ENCODE peak calls at places on chromosomes 3 and 15, in eight cellular contexts. One of them, this sample, is unnamed.

GRCh38 chr15:49645277-49645676 is 24.4 kb downstream of the DTWD1 start:
- DNase-seq in activated CD8-positive, alpha-beta memory T cell treated with anti-CD3 and anti-CD28 coated beads, Interleukin-2, amount 50 U/mL, for 4 hours: no peak
- DNase-seq in NCI-H1092 treated with DMSO at 0.1 percent for 48 hours: no peak
- DNase-seq in stimulated activated CD4-positive, alpha-beta T cell treated with anti-CD3 and anti-CD28 coated beads, Interleukin-1b, Interleukin-23, amount 100 ng/mL, for 48 hours: no peak
- DNase-seq in NCI-H748 treated with DMSO at 0.1 percent for 48 hours: no peak
- DNase-seq in nephron progenitor cell: no peak
- DNase-seq in lower lobe of right lung: no peak
- DNase-seq in midbrain: no peak
- DNase-seq in this sample: no peak

GRCh38 chr3:50572801-50573371 is 3.6 kb downstream of the HEMK1 start:
- DNase-seq in lower lobe of right lung: no peak
- DNase-seq in NCI-H748 treated with DMSO at 0.1 percent for 48 hours: no peak
- DNase-seq in NCI-H1092 treated with DMSO at 0.1 percent for 48 hours: no peak
- DNase-seq in stimulated activated CD4-positive, alpha-beta T cell treated with anti-CD3 and anti-CD28 coated beads, Interleukin-1b, Interleukin-23, amount 100 ng/mL, for 48 hours: peak
- DNase-seq in nephron progenitor cell: no peak
- DNase-seq in activated CD8-positive, alpha-beta memory T cell treated with anti-CD3 and anti-CD28 coated beads, Interleukin-2, amount 50 U/mL, for 4 hours: peak
- DNase-seq in midbrain: no peak
- DNase-seq in this sample: no peak

GRCh38 chr15:62999923-63000484 is 42.5 kb upstream of the TPM1 start:
- DNase-seq in NCI-H748 treated with DMSO at 0.1 percent for 48 hours: no peak
- DNase-seq in NCI-H1092 treated with DMSO at 0.1 percent for 48 hours: no peak
- DNase-seq in midbrain: no peak
- DNase-seq in stimulated activated CD4-positive, alpha-beta T cell treated with anti-CD3 and anti-CD28 coated beads, Interleukin-1b, Interleukin-23, amount 100 ng/mL, for 48 hours: no peak
- DNase-seq in lower lobe of right lung: no peak
- DNase-seq in nephron progenitor cell: no peak
- DNase-seq in activated CD8-positive, alpha-beta memory T cell treated with anti-CD3 and anti-CD28 coated beads, Interleukin-2, amount 50 U/mL, for 4 hours: no peak
- DNase-seq in this sample: no peak

GRCh38 chr3:52090131-52090548 is 33.8 kb upstream of the DUSP7 start:
- DNase-seq in NCI-H1092 treated with DMSO at 0.1 percent for 48 hours: no peak
- DNase-seq in activated CD8-positive, alpha-beta memory T cell treated with anti-CD3 and anti-CD28 coated beads, Interleukin-2, amount 50 U/mL, for 4 hours: no peak
- DNase-seq in NCI-H748 treated with DMSO at 0.1 percent for 48 hours: no peak
- DNase-seq in stimulated activated CD4-positive, alpha-beta T cell treated with anti-CD3 and anti-CD28 coated beads, Interleukin-1b, Interleukin-23, amount 100 ng/mL, for 48 hours: no peak
- DNase-seq in midbrain: no peak
- DNase-seq in lower lobe of right lung: peak
- DNase-seq in nephron progenitor cell: no peak
- DNase-seq in this sample: no peak

GRCh38 chr3:29057326-29057725 is 223.5 kb upstream of the RBMS3 start:
- DNase-seq in NCI-H748 treated with DMSO at 0.1 percent for 48 hours: no peak
- DNase-seq in stimulated activated CD4-positive, alpha-beta T cell treated with anti-CD3 and anti-CD28 coated beads, Interleukin-1b, Interleukin-23, amount 100 ng/mL, for 48 hours: no peak
- DNase-seq in activated CD8-positive, alpha-beta memory T cell treated with anti-CD3 and anti-CD28 coated beads, Interleukin-2, amount 50 U/mL, for 4 hours: no peak
- DNase-seq in nephron progenitor cell: no peak
- DNase-seq in NCI-H1092 treated with DMSO at 0.1 percent for 48 hours: no peak
- DNase-seq in lower lobe of right lung: no peak
- DNase-seq in midbrain: no peak
- DNase-seq in this sample: no peak

GRCh38 chr15:65056868-65057548 is 10.8 kb downstream of the RASL12 start:
- DNase-seq in midbrain: no peak
- DNase-seq in NCI-H748 treated with DMSO at 0.1 percent for 48 hours: no peak
- DNase-seq in NCI-H1092 treated with DMSO at 0.1 percent for 48 hours: no peak
- DNase-seq in lower lobe of right lung: no peak
- DNase-seq in activated CD8-positive, alpha-beta memory T cell treated with anti-CD3 and anti-CD28 coated beads, Interleukin-2, amount 50 U/mL, for 4 hours: no peak
- DNase-seq in nephron progenitor cell: peak
- DNase-seq in stimulated activated CD4-positive, alpha-beta T cell treated with anti-CD3 and anti-CD28 coated beads, Interleukin-1b, Interleukin-23, amount 100 ng/mL, for 48 hours: no peak
- DNase-seq in this sample: peak

GRCh38 chr3:171256445-171257250 is 203.6 kb downstream of the TNIK start:
- DNase-seq in nephron progenitor cell: no peak
- DNase-seq in activated CD8-positive, alpha-beta memory T cell treated with anti-CD3 and anti-CD28 coated beads, Interleukin-2, amount 50 U/mL, for 4 hours: no peak
- DNase-seq in lower lobe of right lung: no peak
- DNase-seq in midbrain: no peak
- DNase-seq in NCI-H1092 treated with DMSO at 0.1 percent for 48 hours: no peak
- DNase-seq in NCI-H748 treated with DMSO at 0.1 percent for 48 hours: no peak
- DNase-seq in stimulated activated CD4-positive, alpha-beta T cell treated with anti-CD3 and anti-CD28 coated beads, Interleukin-1b, Interleukin-23, amount 100 ng/mL, for 48 hours: peak
- DNase-seq in this sample: no peak

GRCh38 chr3:55631766-55632331 is 144.7 kb upstream of the WNT5A start:
- DNase-seq in midbrain: no peak
- DNase-seq in NCI-H748 treated with DMSO at 0.1 percent for 48 hours: no peak
- DNase-seq in nephron progenitor cell: no peak
- DNase-seq in activated CD8-positive, alpha-beta memory T cell treated with anti-CD3 and anti-CD28 coated beads, Interleukin-2, amount 50 U/mL, for 4 hours: no peak
- DNase-seq in lower lobe of right lung: no peak
- DNase-seq in stimulated activated CD4-positive, alpha-beta T cell treated with anti-CD3 and anti-CD28 coated beads, Interleukin-1b, Interleukin-23, amount 100 ng/mL, for 48 hours: no peak
- DNase-seq in NCI-H1092 treated with DMSO at 0.1 percent for 48 hours: no peak
- DNase-seq in this sample: no peak

GRCh38 chr3:11770477-11771381 is 76.0 kb downstream of the TAMM41 start:
- DNase-seq in lower lobe of right lung: peak
- DNase-seq in midbrain: peak
- DNase-seq in NCI-H748 treated with DMSO at 0.1 percent for 48 hours: peak
- DNase-seq in stimulated activated CD4-positive, alpha-beta T cell treated with anti-CD3 and anti-CD28 coated beads, Interleukin-1b, Interleukin-23, amount 100 ng/mL, for 48 hours: peak
- DNase-seq in nephron progenitor cell: peak
- DNase-seq in activated CD8-positive, alpha-beta memory T cell treated with anti-CD3 and anti-CD28 coated beads, Interleukin-2, amount 50 U/mL, for 4 hours: peak
- DNase-seq in NCI-H1092 treated with DMSO at 0.1 percent for 48 hours: peak
- DNase-seq in this sample: peak

GRCh38 chr15:59540654-59541053 is 70.9 kb upstream of the GCNT3 start:
- DNase-seq in midbrain: no peak
- DNase-seq in lower lobe of right lung: no peak
- DNase-seq in activated CD8-positive, alpha-beta memory T cell treated with anti-CD3 and anti-CD28 coated beads, Interleukin-2, amount 50 U/mL, for 4 hours: no peak
- DNase-seq in nephron progenitor cell: no peak
- DNase-seq in NCI-H748 treated with DMSO at 0.1 percent for 48 hours: no peak
- DNase-seq in NCI-H1092 treated with DMSO at 0.1 percent for 48 hours: no peak
- DNase-seq in stimulated activated CD4-positive, alpha-beta T cell treated with anti-CD3 and anti-CD28 coated beads, Interleukin-1b, Interleukin-23, amount 100 ng/mL, for 48 hours: no peak
- DNase-seq in this sample: no peak

GRCh38 chr3:31620656-31621055 is 87.9 kb downstream of the STT3B start:
- DNase-seq in stimulated activated CD4-positive, alpha-beta T cell treated with anti-CD3 and anti-CD28 coated beads, Interleukin-1b, Interleukin-23, amount 100 ng/mL, for 48 hours: no peak
- DNase-seq in lower lobe of right lung: no peak
- DNase-seq in midbrain: no peak
- DNase-seq in activated CD8-positive, alpha-beta memory T cell treated with anti-CD3 and anti-CD28 coated beads, Interleukin-2, amount 50 U/mL, for 4 hours: no peak
- DNase-seq in nephron progenitor cell: no peak
- DNase-seq in NCI-H748 treated with DMSO at 0.1 percent for 48 hours: no peak
- DNase-seq in NCI-H1092 treated with DMSO at 0.1 percent for 48 hours: no peak
- DNase-seq in this sample: no peak

GRCh38 chr3:195757827-195758226 is 37.0 kb downstream of the MUC20 start:
- DNase-seq in stimulated activated CD4-positive, alpha-beta T cell treated with anti-CD3 and anti-CD28 coated beads, Interleukin-1b, Interleukin-23, amount 100 ng/mL, for 48 hours: no peak
- DNase-seq in NCI-H1092 treated with DMSO at 0.1 percent for 48 hours: no peak
- DNase-seq in lower lobe of right lung: no peak
- DNase-seq in nephron progenitor cell: no peak
- DNase-seq in activated CD8-positive, alpha-beta memory T cell treated with anti-CD3 and anti-CD28 coated beads, Interleukin-2, amount 50 U/mL, for 4 hours: no peak
- DNase-seq in midbrain: no peak
- DNase-seq in NCI-H748 treated with DMSO at 0.1 percent for 48 hours: no peak
- DNase-seq in this sample: no peak

GRCh38 chr3:168197162-168197561 is 101.4 kb upstream of the GOLIM4 start:
- DNase-seq in NCI-H748 treated with DMSO at 0.1 percent for 48 hours: no peak
- DNase-seq in midbrain: no peak
- DNase-seq in nephron progenitor cell: no peak
- DNase-seq in lower lobe of right lung: no peak
- DNase-seq in stimulated activated CD4-positive, alpha-beta T cell treated with anti-CD3 and anti-CD28 coated beads, Interleukin-1b, Interleukin-23, amount 100 ng/mL, for 48 hours: no peak
- DNase-seq in activated CD8-positive, alpha-beta memory T cell treated with anti-CD3 and anti-CD28 coated beads, Interleukin-2, amount 50 U/mL, for 4 hours: no peak
- DNase-seq in NCI-H1092 treated with DMSO at 0.1 percent for 48 hours: no peak
- DNase-seq in this sample: no peak

GRCh38 chr3:123480428-123480827 is 31.5 kb upstream of the ADCY5 start:
- DNase-seq in midbrain: no peak
- DNase-seq in lower lobe of right lung: no peak
- DNase-seq in NCI-H748 treated with DMSO at 0.1 percent for 48 hours: no peak
- DNase-seq in activated CD8-positive, alpha-beta memory T cell treated with anti-CD3 and anti-CD28 coated beads, Interleukin-2, amount 50 U/mL, for 4 hours: no peak
- DNase-seq in nephron progenitor cell: no peak
- DNase-seq in NCI-H1092 treated with DMSO at 0.1 percent for 48 hours: no peak
- DNase-seq in stimulated activated CD4-positive, alpha-beta T cell treated with anti-CD3 and anti-CD28 coated beads, Interleukin-1b, Interleukin-23, amount 100 ng/mL, for 48 hours: no peak
- DNase-seq in this sample: no peak

GRCh38 chr3:183987014-183987600 is 30.6 kb downstream of the ABCC5 start:
- DNase-seq in NCI-H748 treated with DMSO at 0.1 percent for 48 hours: no peak
- DNase-seq in lower lobe of right lung: no peak
- DNase-seq in midbrain: no peak
- DNase-seq in NCI-H1092 treated with DMSO at 0.1 percent for 48 hours: no peak
- DNase-seq in nephron progenitor cell: no peak
- DNase-seq in stimulated activated CD4-positive, alpha-beta T cell treated with anti-CD3 and anti-CD28 coated beads, Interleukin-1b, Interleukin-23, amount 100 ng/mL, for 48 hours: no peak
- DNase-seq in activated CD8-positive, alpha-beta memory T cell treated with anti-CD3 and anti-CD28 coated beads, Interleukin-2, amount 50 U/mL, for 4 hours: no peak
- DNase-seq in this sample: no peak

GRCh38 chr3:112415390-112415789 is 82.4 kb downstream of the CD200 start:
- DNase-seq in NCI-H1092 treated with DMSO at 0.1 percent for 48 hours: no peak
- DNase-seq in stimulated activated CD4-positive, alpha-beta T cell treated with anti-CD3 and anti-CD28 coated beads, Interleukin-1b, Interleukin-23, amount 100 ng/mL, for 48 hours: no peak
- DNase-seq in NCI-H748 treated with DMSO at 0.1 percent for 48 hours: no peak
- DNase-seq in nephron progenitor cell: no peak
- DNase-seq in activated CD8-positive, alpha-beta memory T cell treated with anti-CD3 and anti-CD28 coated beads, Interleukin-2, amount 50 U/mL, for 4 hours: no peak
- DNase-seq in lower lobe of right lung: no peak
- DNase-seq in midbrain: no peak
- DNase-seq in this sample: no peak

GRCh38 chr15:93524432-93524831 is 435.4 kb upstream of the RGMA start:
- DNase-seq in NCI-H1092 treated with DMSO at 0.1 percent for 48 hours: peak
- DNase-seq in activated CD8-positive, alpha-beta memory T cell treated with anti-CD3 and anti-CD28 coated beads, Interleukin-2, amount 50 U/mL, for 4 hours: no peak
- DNase-seq in lower lobe of right lung: no peak
- DNase-seq in stimulated activated CD4-positive, alpha-beta T cell treated with anti-CD3 and anti-CD28 coated beads, Interleukin-1b, Interleukin-23, amount 100 ng/mL, for 48 hours: no peak
- DNase-seq in NCI-H748 treated with DMSO at 0.1 percent for 48 hours: no peak
- DNase-seq in nephron progenitor cell: no peak
- DNase-seq in midbrain: no peak
- DNase-seq in this sample: no peak

GRCh38 chr15:85865070-85865684 is 70.5 kb upstream of the KLHL25 start:
- DNase-seq in stimulated activated CD4-positive, alpha-beta T cell treated with anti-CD3 and anti-CD28 coated beads, Interleukin-1b, Interleukin-23, amount 100 ng/mL, for 48 hours: peak
- DNase-seq in NCI-H1092 treated with DMSO at 0.1 percent for 48 hours: peak
- DNase-seq in midbrain: peak
- DNase-seq in activated CD8-positive, alpha-beta memory T cell treated with anti-CD3 and anti-CD28 coated beads, Interleukin-2, amount 50 U/mL, for 4 hours: no peak
- DNase-seq in lower lobe of right lung: no peak
- DNase-seq in nephron progenitor cell: peak
- DNase-seq in NCI-H748 treated with DMSO at 0.1 percent for 48 hours: no peak
- DNase-seq in this sample: peak

GRCh38 chr15:38254065-38254883 is 1.6 kb downstream of the SPRED1 start:
- DNase-seq in nephron progenitor cell: peak
- DNase-seq in lower lobe of right lung: peak
- DNase-seq in activated CD8-positive, alpha-beta memory T cell treated with anti-CD3 and anti-CD28 coated beads, Interleukin-2, amount 50 U/mL, for 4 hours: no peak
- DNase-seq in midbrain: peak
- DNase-seq in NCI-H1092 treated with DMSO at 0.1 percent for 48 hours: peak
- DNase-seq in NCI-H748 treated with DMSO at 0.1 percent for 48 hours: no peak
- DNase-seq in stimulated activated CD4-positive, alpha-beta T cell treated with anti-CD3 and anti-CD28 coated beads, Interleukin-1b, Interleukin-23, amount 100 ng/mL, for 48 hours: peak
- DNase-seq in this sample: peak

GRCh38 chr3:106943071-106943470 is 434.2 kb upstream of the CCDC54 start:
- DNase-seq in midbrain: no peak
- DNase-seq in NCI-H748 treated with DMSO at 0.1 percent for 48 hours: no peak
- DNase-seq in stimulated activated CD4-positive, alpha-beta T cell treated with anti-CD3 and anti-CD28 coated beads, Interleukin-1b, Interleukin-23, amount 100 ng/mL, for 48 hours: no peak
- DNase-seq in NCI-H1092 treated with DMSO at 0.1 percent for 48 hours: no peak
- DNase-seq in nephron progenitor cell: no peak
- DNase-seq in activated CD8-positive, alpha-beta memory T cell treated with anti-CD3 and anti-CD28 coated beads, Interleukin-2, amount 50 U/mL, for 4 hours: no peak
- DNase-seq in lower lobe of right lung: no peak
- DNase-seq in this sample: no peak

GRCh38 chr3:162436826-162437225 is 940.2 kb downstream of the OTOL1 start:
- DNase-seq in stimulated activated CD4-positive, alpha-beta T cell treated with anti-CD3 and anti-CD28 coated beads, Interleukin-1b, Interleukin-23, amount 100 ng/mL, for 48 hours: no peak
- DNase-seq in NCI-H1092 treated with DMSO at 0.1 percent for 48 hours: no peak
- DNase-seq in NCI-H748 treated with DMSO at 0.1 percent for 48 hours: no peak
- DNase-seq in midbrain: no peak
- DNase-seq in nephron progenitor cell: no peak
- DNase-seq in activated CD8-positive, alpha-beta memory T cell treated with anti-CD3 and anti-CD28 coated beads, Interleukin-2, amount 50 U/mL, for 4 hours: no peak
- DNase-seq in lower lobe of right lung: no peak
- DNase-seq in this sample: no peak

GRCh38 chr3:191492601-191493000 is 31.6 kb downstream of the PYDC2 start:
- DNase-seq in activated CD8-positive, alpha-beta memory T cell treated with anti-CD3 and anti-CD28 coated beads, Interleukin-2, amount 50 U/mL, for 4 hours: no peak
- DNase-seq in lower lobe of right lung: no peak
- DNase-seq in midbrain: no peak
- DNase-seq in stimulated activated CD4-positive, alpha-beta T cell treated with anti-CD3 and anti-CD28 coated beads, Interleukin-1b, Interleukin-23, amount 100 ng/mL, for 48 hours: no peak
- DNase-seq in NCI-H1092 treated with DMSO at 0.1 percent for 48 hours: no peak
- DNase-seq in nephron progenitor cell: no peak
- DNase-seq in NCI-H748 treated with DMSO at 0.1 percent for 48 hours: no peak
- DNase-seq in this sample: no peak

This sample was measured in HuH-7.5.